ENCODE peak calls at places on chromosomes 1 and 21, in seven cellular contexts. J is HL-60; Z is CD8-positive, alpha-beta T cell; X is mammary epithelial cell; U is tibial nerve; T is HepG2; Y is heart left ventricle. G is an unnamed sample.

GRCh38 chr1:11523746-11524464 is 45.0 kb downstream of the DISP3 start:
- DNase-seq in X (no peak), U (no peak), Z (no peak), T (no peak), J (no peak), Y (no peak), G (no peak)

GRCh38 chr1:11930571-11931445 is 3.7 kb upstream of the PLOD1 start:
- DNase-seq in J (peak; percentile 71), X (no peak), T (peak; percentile 32), U (no peak), Y (peak; percentile 60), Z (no peak), G (no peak)

GRCh38 chr1:41360074-41361027 is 883 bp upstream of the FOXO6 start:
- DNase-seq in J (no peak), T (no peak), Z (no peak), U (no peak), X (no peak), Y (peak; percentile 13), G (no peak)

GRCh38 chr1:153793261-153793972 is 18.2 kb downstream of the SLC27A3 start:
- DNase-seq in Y (no peak), T (no peak), J (no peak), Z (no peak), U (no peak), X (no peak), G (no peak)

GRCh38 chr1:153933420-153933819 is 10.6 kb upstream of the GATAD2B start:
- DNase-seq in T (no peak), Y (no peak), J (no peak), X (no peak), Z (no peak), U (no peak), G (no peak)

GRCh38 chr1:97091679-97092078 is 370.1 kb downstream of the PTBP2 start:
- DNase-seq in Y (no peak), J (no peak), X (no peak), U (no peak), T (no peak), Z (no peak), G (no peak)

GRCh38 chr1:230913496-230913895 is 45.2 kb upstream of the C1orf198 start:
- DNase-seq in T (no peak), Y (no peak), J (no peak), Z (no peak), X (no peak), U (no peak), G (no peak)

GRCh38 chr1:7628273-7628672 is 142.8 kb upstream of the VAMP3 start:
- DNase-seq in T (no peak), Y (no peak), U (no peak), X (no peak), J (no peak), Z (no peak), G (no peak)

GRCh38 chr1:154840557-154841176 is 29.4 kb downstream of the KCNN3 start:
- DNase-seq in X (no peak), Z (no peak), U (no peak), Y (no peak), J (no peak), T (no peak), G (no peak)

GRCh38 chr21:41678016-41678935 is 88.6 kb downstream of the RIPK4 start:
- DNase-seq in T (peak; percentile 89), Z (no peak), J (no peak), U (no peak), Y (no peak), X (peak; percentile 94), G (no peak)

GRCh38 chr1:222736972-222737371 is at the start of gene FAM177B:
- DNase-seq in X (peak; percentile 17), T (no peak), Y (no peak), U (no peak), J (no peak), Z (no peak), G (no peak)

GRCh38 chr1:173269490-173270230 is 62.5 kb upstream of the TNFSF4 start:
- DNase-seq in Y (no peak), Z (no peak), U (no peak), J (no peak), X (peak; percentile 87), T (no peak), G (no peak)

GRCh38 chr1:175274368-175274767 is 81.8 kb upstream of the KIAA0040 start:
- DNase-seq in U (no peak), Y (no peak), X (no peak), J (no peak), T (no peak), Z (no peak), G (no peak)

GRCh38 chr1:2529776-2530500 is at the start of gene HES5:
- DNase-seq in T (no peak), Y (peak; percentile 57), X (no peak), J (no peak), U (no peak), Z (no peak), G (no peak)

GRCh38 chr1:207901041-207901653 is 9.8 kb downstream of the CD34 start:
- DNase-seq in Y (no peak), U (no peak), X (no peak), T (no peak), J (no peak), Z (no peak), G (no peak)

GRCh38 chr1:202056644-202057334 is 46.4 kb downstream of the ELF3 start:
- DNase-seq in Y (peak; percentile 85), X (peak; percentile 96), T (peak; percentile 89), U (no peak), J (no peak), Z (no peak), G (no peak)

GRCh38 chr21:36193200-36193599 is 36.6 kb downstream of the DOP1B start:
- DNase-seq in X (peak; percentile 67), J (no peak), T (no peak), Z (no peak), Y (no peak), U (no peak), G (no peak)

GRCh38 chr1:228365321-228366061 is 41.1 kb downstream of the TRIM11 start:
- DNase-seq in X (no peak), Z (no peak), T (no peak), Y (peak; percentile 25), J (no peak), U (no peak), G (no peak)

GRCh38 chr1:80251591-80251990 is 1245.1 kb upstream of the ADGRL4 start:
- DNase-seq in U (no peak), T (no peak), X (no peak), Z (no peak), Y (no peak), J (no peak), G (no peak)

GRCh38 chr1:87358219-87358618 is 29.5 kb downstream of the LMO4 start:
- DNase-seq in Y (no peak), J (no peak), X (no peak), T (no peak), U (no peak), Z (no peak), G (no peak)

GRCh38 chr1:51192213-51192843 is 43.7 kb upstream of the RNF11 start:
- DNase-seq in T (peak; percentile 34), X (peak; percentile 42), Y (peak; percentile 52), Z (peak; percentile 54), J (peak; percentile 64), U (peak; percentile 26), G (peak; percentile 59)

GRCh38 chr21:44082648-44083436 is 24.4 kb upstream of the PWP2 start:
- DNase-seq in X (peak; percentile 54), T (no peak), U (no peak), J (no peak), Y (no peak), Z (no peak), G (no peak)

GRCh38 chr21:41491412-41491811 is 16.5 kb downstream of the TMPRSS2 start:
- DNase-seq in X (no peak), U (no peak), Y (no peak), J (no peak), T (no peak), Z (no peak), G (no peak)

GRCh38 chr1:8083739-8084484 is 57.8 kb upstream of the ERRFI1 start:
- DNase-seq in Z (no peak), U (no peak), J (no peak), X (peak; percentile 48), T (peak; percentile 95), Y (no peak), G (no peak)

GRCh38 chr1:3663999-3664699 is 11.8 kb downstream of the TP73 start:
- DNase-seq in T (no peak), U (no peak), J (no peak), X (no peak), Y (peak; percentile 20), Z (no peak), G (no peak)

GRCh38 chr1:43546388-43547100 is 15.9 kb downstream of the PTPRF start:
- DNase-seq in J (no peak), Y (no peak), Z (no peak), U (no peak), X (no peak), T (no peak), G (no peak)

GRCh38 chr1:45478129-45478802 is 12.7 kb downstream of the TESK2 start:
- DNase-seq in J (no peak), Z (no peak), T (no peak), U (no peak), Y (no peak), X (no peak), G (no peak)

DNA sequence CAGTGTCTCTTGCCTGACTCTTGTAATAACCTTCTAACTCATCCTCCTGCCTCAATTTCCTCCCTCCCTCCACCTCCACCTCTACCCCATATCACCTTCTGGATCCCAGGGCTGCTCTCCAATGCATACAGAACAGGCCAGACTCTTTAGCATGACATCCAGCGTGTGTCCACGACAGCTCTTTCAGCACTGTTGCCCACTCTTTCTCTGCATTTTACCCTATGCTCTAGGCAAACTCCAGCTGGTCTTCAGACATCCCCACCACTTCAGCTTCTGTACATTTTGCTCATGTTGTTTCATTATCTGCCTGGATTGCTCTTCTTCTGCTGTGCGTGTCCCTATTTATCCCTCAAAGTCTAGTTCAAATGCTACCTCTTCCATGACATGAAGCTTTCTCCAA is 4.8 kb downstream of the INKA2 start:
- DNase-seq in X (no peak), T (no peak), Y (no peak), Z (no peak), J (no peak), U (no peak), G (no peak)
- H3K4me3 ChIP-seq in X (no peak overlapping the region), T (no peak overlapping the region), Y (no peak overlapping the region), Z (no peak overlapping the region), J (no peak overlapping the region), U (no peak overlapping the region), G (peak overlapping the region; percentile 86)

GRCh38 chr1:203158423-203158822 is 17.2 kb downstream of the MYBPH start:
- DNase-seq in J (no peak), X (no peak), T (no peak), Y (no peak), Z (no peak), U (no peak), G (no peak)
- H3K27ac ChIP-seq in J (no peak overlapping the region), X (no peak overlapping the region), T (no peak overlapping the region), Y (no peak overlapping the region), Z (no peak overlapping the region), U (no peak overlapping the region), G (peak overlapping the region; percentile 43)

DNA sequence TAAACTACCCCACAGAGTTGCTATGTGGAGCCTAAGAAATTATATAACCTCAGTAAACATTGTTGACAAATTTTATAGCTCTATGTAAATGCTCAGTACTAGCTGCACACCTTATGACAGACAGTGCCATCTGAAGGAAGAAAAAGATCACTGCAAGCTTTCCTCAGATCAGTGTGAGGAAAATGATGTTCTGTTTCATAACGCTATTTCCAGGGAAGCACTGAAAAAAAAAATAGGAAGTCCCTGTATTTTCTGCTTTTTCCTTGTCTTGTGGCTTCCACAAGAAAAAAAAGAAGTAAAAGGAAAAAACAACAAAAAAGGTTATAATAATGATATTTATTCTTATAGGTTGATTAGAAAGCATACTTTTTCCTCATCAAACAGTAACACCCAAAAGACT is 23.2 kb downstream of the LYST start:
- DNase-seq in J (no peak), U (no peak), Z (no peak), T (peak; percentile 44), X (peak; percentile 41), Y (no peak), G (no peak)
- TF ChIP-seq CTCF in J (peak; percentile 44), U (peak; percentile 51), Z (peak; percentile 65), T (peak; percentile 70), X (peak; percentile 67), Y (peak; percentile 48), G (peak; percentile 42)

GRCh38 chr21:29306920-29307319 is 8.2 kb downstream of the BACH1 start:
- DNase-seq in U (no peak), Z (no peak), X (no peak), Y (no peak), J (no peak), T (no peak), G (no peak)
- H3K4me3 ChIP-seq in U (no peak overlapping the region), Z (no peak overlapping the region), X (no peak overlapping the region), Y (no peak overlapping the region), J (no peak overlapping the region), T (no peak overlapping the region), G (no peak overlapping the region)